ENCODE peak calls at places on chromosomes 6 and 20, in four cellular contexts. B is CD4-positive, alpha-beta T cell; J is esophagus squamous epithelium; D is AG04450. P is an unnamed sample.

GRCh38 chr20:48738094-48738398 is 89.8 kb downstream of the PREX1 start:
- DNase-seq in B (no peak), J (no peak), D (no peak), P (no peak)

GRCh38 chr6:64737418-64737817 is 969.6 kb downstream of the EYS start:
- DNase-seq in B (no peak), J (no peak), D (no peak), P (no peak)

GRCh38 chr20:38245753-38246152 is 14.8 kb downstream of the KIAA1755 start:
- DNase-seq in B (no peak), J (no peak), D (no peak), P (no peak)

GRCh38 chr6:157095084-157095483 is 228.2 kb downstream of the TMEM242 start:
- DNase-seq in B (no peak), J (no peak), D (no peak), P (no peak)

GRCh38 chr6:79868098-79868722 is 79.1 kb downstream of the ELOVL4 start:
- DNase-seq in B (no peak), J (no peak), D (peak; percentile 39), P (no peak)

GRCh38 chr20:34369265-34369664 is 6.2 kb downstream of the ITCH start:
- DNase-seq in B (no peak), J (no peak), D (no peak), P (no peak)

GRCh38 chr6:25477006-25477590 is 174.9 kb upstream of the SCGN start:
- DNase-seq in B (no peak), J (no peak), D (no peak), P (no peak)

GRCh38 chr6:54282186-54282585 is 26.1 kb upstream of the TINAG start:
- DNase-seq in B (no peak), J (no peak), D (peak; percentile 50), P (no peak)

GRCh38 chr6:35086282-35086632 is 54.9 kb downstream of the TCP11 start:
- DNase-seq in B (no peak), J (no peak), D (no peak), P (no peak)

GRCh38 chr6:84728602-84729001 is 35.8 kb downstream of the TBX18 start:
- DNase-seq in B (no peak), J (no peak), D (no peak), P (no peak)

GRCh38 chr6:125086716-125087115 is 66.9 kb upstream of the TPD52L1 start:
- DNase-seq in B (no peak), J (no peak), D (no peak), P (no peak)

GRCh38 chr6:72272958-72273357 is 348.9 kb upstream of the KCNQ5 start:
- DNase-seq in B (no peak), J (no peak), D (peak; percentile 13), P (no peak)

GRCh38 chr20:63123326-63123725 is 92.6 kb downstream of the YTHDF1 start:
- DNase-seq in B (no peak), J (no peak), D (no peak), P (peak; percentile 80)

GRCh38 chr20:5786930-5787826 is 37.0 kb downstream of the SHLD1 start:
- DNase-seq in B (no peak), J (no peak), D (no peak), P (no peak)

GRCh38 chr20:51752343-51752951 is 15.7 kb downstream of the ATP9A start:
- DNase-seq in B (no peak), J (no peak), D (peak; percentile 69), P (no peak)

GRCh38 chr6:161894436-161894835 is 620.6 kb upstream of the AGPAT4 start:
- DNase-seq in B (no peak), J (no peak), D (no peak), P (no peak)

GRCh38 chr20:37581246-37581645 is 53.6 kb upstream of the BLCAP start:
- DNase-seq in B (no peak), J (no peak), D (no peak), P (no peak)

GRCh38 chr20:24672181-24672880 is 202.9 kb downstream of the SYNDIG1 start:
- DNase-seq in B (no peak), J (no peak), D (no peak), P (no peak)

GRCh38 chr20:51193066-51193772 is 170.3 kb upstream of the KCNG1 start:
- DNase-seq in B (no peak), J (no peak), D (no peak), P (no peak)

DNA sequence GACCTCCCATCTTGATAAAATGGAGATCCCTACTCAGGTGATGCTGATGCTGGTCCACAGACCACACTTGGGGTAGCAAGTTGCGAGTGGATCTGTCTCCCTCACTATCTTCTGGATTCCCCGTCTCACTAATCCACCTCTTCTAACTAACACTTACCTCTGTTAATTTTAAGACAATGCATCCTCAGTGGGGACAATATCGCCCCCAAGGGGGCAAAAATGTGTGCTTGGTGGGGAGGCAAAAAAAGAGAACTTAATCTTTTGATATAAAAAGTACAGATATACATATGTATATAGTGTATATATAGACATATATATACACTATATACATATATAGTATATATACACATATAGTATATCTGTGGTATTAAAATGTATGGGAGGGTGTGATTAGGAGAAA is 4.3 kb downstream of the LRFN2 start:
- DNase-seq in B (peak; percentile 17), J (no peak), D (no peak), P (no peak)
- TF ChIP-seq CTCF in B (no peak), J (no peak), D (no peak), P (no peak)

GRCh38 chr6:32947552-32948465 is 5.1 kb downstream of the HLA-DMA start:
- DNase-seq in B (peak; percentile 30), J (no peak), D (no peak), P (no peak)
- TF ChIP-seq CTCF in B (peak; percentile 77), J (peak; percentile 26), D (peak; percentile 56), P (peak; percentile 58)

GRCh38 chr6:142698751-142699150 is 246.2 kb downstream of the HIVEP2 start:
- DNase-seq in B (no peak), J (no peak), D (no peak), P (no peak)
- TF ChIP-seq CTCF in B (no peak), J (no peak), D (peak; percentile 42), P (peak; percentile 10)

GRCh38 chr6:132900849-132901248 is 86.5 kb downstream of the RPS12 start:
- DNase-seq in B (no peak), J (no peak), D (no peak), P (no peak)

GRCh38 chr6:132907915-132908314 is 93.5 kb downstream of the RPS12 start:
- DNase-seq in B (no peak), J (no peak), D (peak; percentile 62), P (no peak)

GRCh38 chr6:132898376-132898775 is 84.0 kb downstream of the RPS12 start:
- DNase-seq in B (no peak), J (no peak), D (no peak), P (no peak)

GRCh38 chr6:132907231-132907630 is 92.9 kb downstream of the RPS12 start:
- DNase-seq in B (no peak), J (no peak), D (no peak), P (no peak)

GRCh38 chr6:132902866-132903265 is 88.5 kb downstream of the RPS12 start:
- DNase-seq in B (no peak), J (no peak), D (no peak), P (no peak)
- TF ChIP-seq CTCF in B (no peak), J (no peak), D (no peak), P (no peak)

GRCh38 chr6:150587637-150588036 is 12.0 kb upstream of the PLEKHG1 start:
- DNase-seq in B (no peak), J (no peak), D (no peak), P (no peak)

GRCh38 chr6:150590448-150590847 is 9.2 kb upstream of the PLEKHG1 start:
- DNase-seq in B (no peak), J (no peak), D (no peak), P (no peak)

GRCh38 chr6:150588862-150589499 is 10.7 kb upstream of the PLEKHG1 start:
- DNase-seq in B (no peak), J (no peak), D (no peak), P (no peak)

GRCh38 chr6:150592377-150592995 is 7.2 kb upstream of the PLEKHG1 start:
- DNase-seq in B (no peak), J (no peak), D (no peak), P (no peak)

DNA sequence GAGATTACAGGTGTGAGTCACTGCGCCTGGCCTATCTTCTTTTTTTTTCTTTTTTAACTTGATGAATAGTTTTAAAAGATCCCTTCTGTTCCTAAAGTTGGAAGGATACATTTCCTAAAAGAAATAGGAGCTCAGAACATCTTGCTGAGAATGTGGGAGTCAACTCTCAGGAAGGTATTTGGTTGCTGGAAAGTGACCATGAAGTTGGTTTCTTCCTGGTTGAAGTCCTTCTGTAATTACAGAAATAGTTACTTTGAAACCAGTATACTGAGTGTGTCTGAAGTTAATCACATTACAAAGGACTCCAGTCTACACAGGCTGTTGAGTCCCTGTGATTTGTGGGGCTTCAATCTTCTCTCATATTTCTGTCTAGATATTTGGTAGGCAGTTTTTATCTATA is 9.9 kb upstream of the PLEKHG1 start:
- DNase-seq in B (no peak), J (no peak), D (no peak), P (no peak)
- TF ChIP-seq CTCF in B (no peak), J (no peak), D (no peak), P (no peak)

GRCh38 chr6:43402819-43403218 is 24.5 kb upstream of the ABCC10 start:
- DNase-seq in B (no peak), J (no peak), D (no peak), P (no peak)
- TF ChIP-seq CTCF in B (no peak), J (no peak), D (peak; percentile 23), P (no peak)

DNA sequence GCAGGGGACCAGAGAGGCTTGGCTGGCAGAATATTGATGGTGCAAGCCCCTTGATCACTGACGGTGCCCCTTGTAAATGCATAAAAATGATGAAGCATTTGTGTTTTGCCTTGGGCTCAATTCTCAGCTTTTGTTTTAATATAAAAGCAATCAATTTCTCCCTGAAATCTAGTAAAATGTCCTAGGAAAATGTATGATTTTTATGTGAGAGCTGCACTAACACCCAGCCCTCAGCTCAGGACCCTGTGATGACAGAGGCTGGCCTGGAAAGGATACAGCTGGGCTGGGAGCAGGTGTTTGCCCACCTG is 84.7 kb upstream of the PHACTR3 start:
- DNase-seq in B (no peak), J (no peak), D (no peak), P (no peak)
- TF ChIP-seq CTCF in B (peak; percentile 26), J (no peak), D (no peak), P (no peak)

GRCh38 chr6:29841030-29841429 is 13.4 kb downstream of the HLA-G start:
- DNase-seq in B (no peak), J (no peak), D (no peak), P (no peak)

GRCh38 chr6:29845405-29846006 is 17.9 kb downstream of the HLA-G start:
- DNase-seq in B (no peak), J (no peak), D (no peak), P (no peak)

GRCh38 chr6:29834564-29835436 is 7.2 kb downstream of the HLA-G start:
- DNase-seq in B (peak; percentile 51), J (no peak), D (no peak), P (no peak)

DNA sequence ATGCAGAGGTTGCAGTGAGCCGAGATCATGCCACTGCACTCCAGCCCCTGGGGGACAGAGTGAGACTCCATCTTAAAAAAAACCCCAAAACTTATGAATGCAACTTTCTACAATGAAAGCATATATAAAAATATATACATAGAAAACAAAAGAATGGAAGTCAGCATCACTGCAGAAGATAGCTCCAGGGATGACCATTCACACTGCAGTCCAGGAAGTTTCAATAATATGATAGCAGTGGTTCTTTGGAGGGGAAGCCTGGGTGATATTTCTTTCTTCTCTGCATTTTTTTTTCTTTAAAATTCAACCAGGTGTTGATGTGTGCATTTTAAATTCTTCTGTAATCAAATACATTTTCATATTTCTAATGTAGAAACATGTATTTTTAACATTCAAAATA is 12.3 kb downstream of the HLA-G start:
- DNase-seq in B (no peak), J (no peak), D (no peak), P (no peak)
- TF ChIP-seq CTCF in B (no peak), J (no peak), D (no peak), P (no peak)